ENCODE peak calls at places on chromosomes 16 and 17, in six cellular contexts. J is myocyte; Q is CD4-positive, CD25-positive, alpha-beta regulatory T cell; I is GM04504; F is heart right ventricle; R is CD8-positive, alpha-beta memory T cell. Z is an unnamed sample.

GRCh38 chr17:48052956-48053757 is 5.0 kb downstream of the NFE2L1 start:
- DNase-seq in J (peak), Q (no peak), I (no peak), F (peak), R (no peak), Z (no peak)

GRCh38 chr16:86951831-86952598 is 365.2 kb downstream of the C16orf95 start:
- DNase-seq in J (peak), Q (no peak), I (peak), F (no peak), R (no peak), Z (peak)

GRCh38 chr17:50272246-50272645 is 2.0 kb upstream of the TMEM92 start:
- DNase-seq in J (no peak), Q (no peak), I (no peak), F (no peak), R (no peak), Z (no peak)

GRCh38 chr17:83202002-83203000 is 122.9 kb downstream of the METRNL start:
- DNase-seq in J (no peak), Q (no peak), I (no peak), F (peak), R (peak), Z (no peak)

GRCh38 chr16:17591655-17592405 is 121.1 kb upstream of the XYLT1 start:
- DNase-seq in J (no peak), Q (no peak), I (no peak), F (no peak), R (peak), Z (no peak)

GRCh38 chr16:30731411-30731810 is 16.8 kb upstream of the PHKG2 start:
- DNase-seq in J (no peak), Q (no peak), I (no peak), F (no peak), R (no peak), Z (no peak)

GRCh38 chr17:72336026-72336803 is 215.4 kb downstream of the SOX9 start:
- DNase-seq in J (no peak), Q (no peak), I (no peak), F (no peak), R (no peak), Z (no peak)

GRCh38 chr17:78879679-78880186 is 23.3 kb downstream of the CEP295NL start:
- DNase-seq in J (peak), Q (no peak), I (peak), F (peak), R (no peak), Z (peak)

GRCh38 chr17:41338961-41339485 is 11.6 kb downstream of the KRT33A start:
- DNase-seq in J (no peak), Q (peak), I (no peak), F (no peak), R (peak), Z (no peak)

GRCh38 chr16:50263060-50263909 is 3.1 kb upstream of the ADCY7 start:
- DNase-seq in J (no peak), Q (no peak), I (no peak), F (no peak), R (peak), Z (no peak)

GRCh38 chr17:74527081-74527480 is 4.2 kb downstream of the CD300LB start:
- DNase-seq in J (no peak), Q (no peak), I (no peak), F (no peak), R (no peak), Z (no peak)

GRCh38 chr17:56913867-56914640 is at the start of gene TRIM25:
- DNase-seq in J (peak), Q (peak), I (peak), F (peak), R (peak), Z (peak)

GRCh38 chr17:61837175-61838051 is 25.9 kb downstream of the BRIP1 start:
- DNase-seq in J (peak), Q (peak), I (peak), F (peak), R (peak), Z (peak)

GRCh38 chr17:64411999-64412771 is 21.5 kb upstream of the PECAM1 start:
- DNase-seq in J (no peak), Q (no peak), I (no peak), F (peak), R (no peak), Z (no peak)

GRCh38 chr16:29911676-29912010 is 11.4 kb downstream of the ASPHD1 start:
- DNase-seq in J (no peak), Q (no peak), I (no peak), F (no peak), R (no peak), Z (no peak)

GRCh38 chr16:11604783-11605563 is 18.3 kb upstream of the LITAF start:
- DNase-seq in J (no peak), Q (no peak), I (no peak), F (peak), R (no peak), Z (no peak)

GRCh38 chr16:21973945-21974344 is 20.8 kb downstream of the UQCRC2 start:
- DNase-seq in J (no peak), Q (no peak), I (no peak), F (no peak), R (no peak), Z (no peak)

GRCh38 chr16:88264641-88265285 is 118.0 kb upstream of the ZNF469 start:
- DNase-seq in J (peak), Q (peak), I (peak), F (peak), R (peak), Z (peak)

GRCh38 chr17:48747445-48748363 is 19.2 kb upstream of the HOXB13 start:
- DNase-seq in J (no peak), Q (no peak), I (no peak), F (no peak), R (no peak), Z (no peak)

GRCh38 chr16:89365996-89366395 is 124.4 kb downstream of the ANKRD11 start:
- DNase-seq in J (no peak), Q (no peak), I (no peak), F (no peak), R (no peak), Z (no peak)

GRCh38 chr16:12231666-12232065 is 255.1 kb downstream of the SNX29 start:
- DNase-seq in J (no peak), Q (no peak), I (peak), F (no peak), R (no peak), Z (peak)

GRCh38 chr16:47386201-47386718 is 74.6 kb downstream of the ITFG1 start:
- DNase-seq in J (no peak), Q (no peak), I (no peak), F (no peak), R (no peak), Z (no peak)

GRCh38 chr17:28344435-28344901 is 8.9 kb downstream of the TNFAIP1 start:
- DNase-seq in J (no peak), Q (no peak), I (no peak), F (no peak), R (no peak), Z (no peak)

GRCh38 chr16:26905336-26905735 is 161.4 kb upstream of the C16orf82 start:
- DNase-seq in J (no peak), Q (no peak), I (no peak), F (no peak), R (no peak), Z (no peak)

Z was measured in stromal cell of bone marrow.